ENCODE peak calls at places on chromosomes 11 and 22, in seven cellular contexts. A is HCT116, M is GM12878, J is HepG2, B is K562, X is SK-N-SH, K is H1. Y is an unnamed sample.

GRCh38 chr11:124302756-124303155 is 11.0 kb downstream of the OR8D1 start:
- DNase-seq in X (no peak), K (no peak), J (no peak), B (no peak), A (no peak), M (no peak), Y (no peak)

GRCh38 chr11:128886401-128887119 is 4.6 kb upstream of the KCNJ5 start:
- DNase-seq in J (no peak), K (no peak), X (peak), A (no peak), B (peak), M (no peak), Y (no peak)

GRCh38 chr11:1493650-1494244 is 7.2 kb upstream of the MOB2 start:
- DNase-seq in J (no peak), X (no peak), A (no peak), K (no peak), M (no peak), B (no peak), Y (no peak)

GRCh38 chr22:33565580-33565995 is 354.7 kb downstream of the LARGE1 start:
- DNase-seq in B (no peak), M (no peak), J (no peak), X (no peak), K (no peak), A (no peak), Y (no peak)

GRCh38 chr22:20238567-20239062 is 29.5 kb downstream of the RTN4R start:
- DNase-seq in B (peak), J (peak), A (peak), X (peak), K (peak), M (no peak), Y (peak)

GRCh38 chr22:19758896-19759458 is 1.6 kb upstream of the TBX1 start:
- DNase-seq in J (no peak), A (no peak), X (no peak), M (no peak), B (no peak), K (no peak), Y (no peak)

GRCh38 chr22:36211237-36211881 is 9.8 kb upstream of the APOL4 start:
- DNase-seq in M (no peak), A (no peak), K (no peak), B (peak), J (no peak), X (no peak), Y (no peak)

GRCh38 chr22:42714768-42715430 is 5.8 kb downstream of the A4GALT start:
- DNase-seq in A (no peak), X (no peak), M (no peak), K (no peak), J (no peak), B (no peak), Y (no peak)

GRCh38 chr11:122978303-122978620 is 3.4 kb downstream of the BSX start:
- DNase-seq in M (no peak), K (peak), A (no peak), B (no peak), J (no peak), X (no peak), Y (no peak)

GRCh38 chr11:124114942-124115781 is at the start of gene VWA5A:
- DNase-seq in M (peak), J (peak), B (peak), A (peak), K (peak), X (peak), Y (peak)

GRCh38 chr11:32341676-32342613 is 93.4 kb downstream of the WT1 start:
- DNase-seq in J (no peak), B (no peak), X (no peak), M (no peak), A (no peak), K (no peak), Y (no peak)

GRCh38 chr22:47048123-47049077 is 285.9 kb downstream of the TBC1D22A start:
- DNase-seq in J (no peak), M (no peak), A (no peak), X (no peak), B (no peak), K (no peak), Y (no peak)

GRCh38 chr11:7480132-7480531 is 5.2 kb upstream of the OLFML1 start:
- DNase-seq in A (no peak), B (no peak), M (no peak), X (no peak), J (no peak), K (no peak), Y (no peak)

GRCh38 chr11:124934862-124935547 is 842 bp downstream of the HEPACAM start:
- DNase-seq in J (peak), K (no peak), X (no peak), M (no peak), A (no peak), B (no peak), Y (no peak)

GRCh38 chr11:91630916-91631673 is 593.5 kb upstream of the FAT3 start:
- DNase-seq in X (no peak), B (no peak), K (no peak), M (no peak), A (no peak), J (no peak), Y (no peak)

GRCh38 chr11:58898106-58898505 is 41.2 kb upstream of the GLYATL1 start:
- DNase-seq in B (no peak), J (no peak), A (no peak), K (no peak), X (no peak), M (no peak), Y (no peak)

GRCh38 chr11:103700605-103701004 is 335.8 kb upstream of the DDI1 start:
- DNase-seq in J (no peak), B (no peak), M (no peak), K (no peak), A (no peak), X (no peak), Y (no peak)

GRCh38 chr11:124762077-124762623 is at the start of gene ESAM:
- DNase-seq in A (no peak), X (peak), M (no peak), J (no peak), B (peak), K (peak), Y (peak)

GRCh38 chr11:119933584-119933983 is 204.3 kb downstream of the TRIM29 start:
- DNase-seq in B (no peak), M (no peak), K (no peak), J (no peak), A (no peak), X (no peak), Y (no peak)
- TF ChIP-seq JUND in B (no peak), M (no peak), K (no peak), J (no peak), A (no peak), X (no peak), Y (no peak)

GRCh38 chr22:45550416-45550815 is 47.7 kb downstream of the FBLN1 start:
- DNase-seq in X (no peak), K (no peak), J (no peak), A (no peak), M (no peak), B (no peak), Y (no peak)
- TF ChIP-seq JUND in X (no peak), K (no peak), J (no peak), A (no peak), M (no peak), B (no peak), Y (no peak)

GRCh38 chr22:48631288-48631687 is 1196.4 kb downstream of the BRD1 start:
- DNase-seq in K (no peak), A (no peak), X (no peak), B (no peak), J (no peak), M (no peak), Y (no peak)
- TF ChIP-seq JUND in K (no peak), A (no peak), X (no peak), B (no peak), J (no peak), M (no peak), Y (no peak)

GRCh38 chr11:101584129-101584515 is 315 bp upstream of the TRPC6 start:
- DNase-seq in X (no peak), M (no peak), B (no peak), A (no peak), J (no peak), K (no peak), Y (no peak)

GRCh38 chr11:101583180-101584128 is at the start of gene TRPC6:
- DNase-seq in B (no peak), K (peak), X (peak), A (no peak), J (no peak), M (no peak), Y (peak)

GRCh38 chr11:101584651-101585050 is 844 bp upstream of the TRPC6 start:
- DNase-seq in X (no peak), A (no peak), K (no peak), B (no peak), M (no peak), J (no peak), Y (no peak)

GRCh38 chr11:101586965-101587364 is 3.2 kb upstream of the TRPC6 start:
- DNase-seq in A (no peak), B (no peak), K (no peak), M (no peak), J (no peak), X (no peak), Y (no peak)

GRCh38 chr11:101582242-101583052 is 1.4 kb downstream of the TRPC6 start:
- DNase-seq in B (no peak), X (peak), K (peak), M (no peak), A (no peak), J (no peak), Y (no peak)
- TF ChIP-seq JUND in B (no peak), X (no peak), K (no peak), M (no peak), A (no peak), J (no peak), Y (no peak)

GRCh38 chr22:29344137-29344536 is 28.6 kb upstream of the RASL10A start:
- DNase-seq in K (no peak), B (no peak), J (peak), X (peak), M (no peak), A (peak), Y (no peak)

GRCh38 chr22:29348956-29349355 is 33.5 kb upstream of the RASL10A start:
- DNase-seq in B (no peak), X (no peak), J (no peak), M (no peak), K (no peak), A (no peak), Y (no peak)

GRCh38 chr22:29345932-29346331 is 30.4 kb upstream of the RASL10A start:
- DNase-seq in B (no peak), M (no peak), K (no peak), X (no peak), A (no peak), J (no peak), Y (peak)

GRCh38 chr22:29343313-29343805 is 27.9 kb upstream of the RASL10A start:
- DNase-seq in M (no peak), B (no peak), X (peak), A (no peak), J (no peak), K (no peak), Y (peak)

DNA sequence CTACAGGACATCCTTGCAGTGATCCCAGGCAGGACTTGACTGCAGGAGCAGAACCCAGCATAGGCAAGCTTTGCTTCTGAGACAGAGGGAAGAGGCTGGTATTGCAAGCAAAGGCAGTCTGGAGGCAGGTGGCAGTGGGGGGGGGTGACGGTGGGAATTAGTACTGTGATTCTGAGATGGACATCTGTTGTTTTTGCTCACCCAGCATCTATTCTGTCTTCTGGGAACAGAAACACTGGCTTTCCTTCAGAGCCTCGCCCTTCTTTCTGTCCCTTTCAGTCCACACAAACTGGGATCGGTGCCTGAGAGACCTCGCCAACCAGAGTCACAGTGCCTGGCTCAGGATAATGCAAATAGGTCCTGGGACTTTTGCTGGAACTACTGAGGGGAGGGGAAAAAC is 31.2 kb upstream of the RASL10A start:
- DNase-seq in X (no peak), J (no peak), K (no peak), M (no peak), B (no peak), A (no peak), Y (no peak)
- TF ChIP-seq JUND in X (no peak), J (no peak), K (no peak), M (no peak), B (no peak), A (no peak), Y (no peak)

DNA sequence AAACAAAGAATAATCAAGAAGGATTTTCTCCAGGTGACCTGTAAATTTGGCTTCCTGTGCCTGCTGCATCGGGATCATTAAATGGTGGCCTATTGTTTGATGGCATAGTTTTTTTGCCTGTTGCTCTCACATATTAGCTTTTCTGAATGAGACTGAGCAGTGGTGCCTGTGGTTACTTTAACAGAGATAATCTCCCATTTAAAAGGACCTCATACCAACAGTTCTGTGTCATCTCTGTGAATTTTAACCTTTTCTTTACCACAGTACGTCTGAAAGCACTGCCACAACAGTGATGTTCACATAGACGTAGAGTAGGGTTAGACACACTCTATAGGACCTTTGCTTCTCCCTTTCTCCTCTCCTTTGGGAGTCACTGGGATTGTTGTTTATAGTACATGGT is 22.9 kb upstream of the RCE1 start:
- DNase-seq in J (no peak), K (no peak), M (no peak), A (no peak), X (no peak), B (no peak), Y (no peak)
- TF ChIP-seq JUND in J (no peak), K (no peak), M (no peak), A (no peak), X (no peak), B (no peak), Y (no peak)

DNA sequence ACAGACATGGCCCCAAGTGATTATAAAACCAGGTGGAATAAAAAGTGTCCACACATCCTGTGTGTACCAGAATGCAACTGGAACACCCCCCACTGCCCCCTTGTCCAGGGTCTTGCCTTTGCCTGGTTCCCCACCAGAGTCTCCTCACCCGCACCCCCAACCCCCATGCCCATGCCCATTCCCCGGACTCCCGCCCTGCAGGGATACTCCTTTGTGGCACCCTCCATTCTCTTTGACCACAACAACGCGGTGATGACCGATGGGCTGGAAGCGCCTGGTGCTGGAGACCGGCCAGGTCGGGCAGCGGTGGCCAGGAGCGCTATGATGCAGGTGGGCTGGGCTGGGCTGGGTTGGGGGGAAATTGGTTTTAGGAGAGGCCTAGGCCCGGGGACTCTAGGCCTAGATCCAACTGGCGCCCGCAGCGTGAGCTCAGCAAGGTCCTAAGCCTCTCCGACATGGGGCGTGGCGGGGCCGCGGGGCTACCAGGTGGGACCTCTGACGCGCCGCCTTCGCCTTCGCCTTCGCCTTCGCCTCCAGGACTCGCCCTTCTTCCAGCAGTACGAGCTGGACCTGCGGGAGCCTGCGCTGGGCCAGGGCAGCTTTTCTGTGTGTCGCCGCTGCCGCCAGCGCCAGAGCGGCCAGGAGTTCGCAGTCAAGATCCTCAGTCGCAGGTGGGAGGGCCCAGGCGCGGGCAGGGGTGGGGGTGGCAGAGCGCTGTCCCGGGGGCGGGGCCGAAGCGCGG is 9.1 kb downstream of the RPS6KA4 start:
- DNase-seq in X (no peak), K (no peak), J (no peak), M (no peak), A (no peak), B (no peak), Y (no peak)
- TF ChIP-seq JUND in X (no peak), K (no peak), J (no peak), M (no peak), A (no peak), B (no peak), Y (no peak)

GRCh38 chr11:61637287-61637686 is 42.9 kb upstream of the DAGLA start:
- DNase-seq in A (no peak), M (no peak), J (no peak), K (no peak), B (no peak), X (no peak), Y (no peak)

GRCh38 chr11:61645179-61645868 is 34.9 kb upstream of the DAGLA start:
- DNase-seq in J (no peak), M (no peak), X (peak), K (no peak), B (no peak), A (no peak), Y (no peak)

GRCh38 chr11:61647529-61647928 is 32.7 kb upstream of the DAGLA start:
- DNase-seq in K (no peak), A (no peak), X (no peak), J (no peak), B (no peak), M (no peak), Y (no peak)

GRCh38 chr11:61639816-61640443 is 40.3 kb upstream of the DAGLA start:
- DNase-seq in X (no peak), A (no peak), B (peak), M (no peak), K (no peak), J (no peak), Y (no peak)

GRCh38 chr11:61642162-61642561 is 38.0 kb upstream of the DAGLA start:
- DNase-seq in X (no peak), B (no peak), M (no peak), J (no peak), K (no peak), A (no peak), Y (no peak)
- TF ChIP-seq JUND in X (no peak), B (no peak), M (no peak), J (no peak), K (no peak), A (no peak), Y (no peak)

GRCh38 chr11:69006816-69007215 is 6.2 kb downstream of the MRGPRF start:
- DNase-seq in B (no peak), A (no peak), M (no peak), X (no peak), J (no peak), K (no peak), Y (no peak)
- TF ChIP-seq JUND in B (no peak), A (no peak), M (no peak), X (no peak), J (no peak), K (no peak), Y (no peak)

Y was measured in T47D.